ENCODE peak calls at places on chromosome 12, in four cellular contexts. B is GM12891, V is K562, C is GM12878. G is an unnamed sample.
A peak's percentile ranks its signal among the peaks of the same experiment; 100 is the strongest.

GRCh38 chr12:47222960-47223847 is 143.4 kb upstream of the AMIGO2 start:
- DNase-seq in C (no peak), V (peak; percentile 59), B (no peak), G (no peak)

GRCh38 chr12:51686727-51687126 is 95.7 kb downstream of the SCN8A start:
- DNase-seq in C (no peak), B (no peak), V (no peak), G (no peak)

GRCh38 chr12:111437816-111438454 is 32.2 kb downstream of the SH2B3 start:
- DNase-seq in B (no peak), V (no peak), C (no peak), G (no peak)

GRCh38 chr12:92509156-92509758 is 193.5 kb upstream of the PLEKHG7 start:
- DNase-seq in V (peak; percentile 14), B (no peak), C (no peak), G (no peak)

GRCh38 chr12:68406134-68406576 is 74.0 kb upstream of the MDM1 start:
- DNase-seq in V (no peak), B (no peak), C (no peak), G (no peak)

GRCh38 chr12:107145397-107145796 is 52.0 kb upstream of the CRY1 start:
- DNase-seq in B (no peak), V (no peak), C (no peak), G (no peak)

GRCh38 chr12:126895946-126896520 is 1370.9 kb upstream of the TMEM132C start:
- DNase-seq in B (no peak), C (no peak), V (no peak), G (no peak)

GRCh38 chr12:630656-631632 is 32.3 kb downstream of the NINJ2 start:
- DNase-seq in B (peak; percentile 87), V (no peak), C (no peak), G (peak; percentile 79)

GRCh38 chr12:15662303-15662980 is 126.7 kb downstream of the EPS8 start:
- DNase-seq in C (no peak), V (no peak), B (no peak), G (no peak)

GRCh38 chr12:6364037-6364360 is 11.4 kb downstream of the SCNN1A start:
- DNase-seq in V (no peak), B (no peak), C (no peak), G (no peak)

GRCh38 chr12:118034429-118035193 is 18.1 kb downstream of the RFC5 start:
- DNase-seq in B (no peak), V (no peak), C (no peak), G (no peak)

GRCh38 chr12:111905502-111905901 is 63.5 kb downstream of the MAPKAPK5 start:
- DNase-seq in B (no peak), C (no peak), V (no peak), G (no peak)

GRCh38 chr12:8722286-8722685 is 24.5 kb downstream of the RIMKLB start:
- DNase-seq in C (no peak), V (no peak), B (no peak), G (no peak)

GRCh38 chr12:84946753-84947152 is 34.2 kb upstream of the SLC6A15 start:
- DNase-seq in V (no peak), B (no peak), C (no peak), G (no peak)

GRCh38 chr12:69039881-69040280 is 106.9 kb upstream of the CPM start:
- DNase-seq in V (no peak), C (no peak), B (no peak), G (no peak)

GRCh38 chr12:94710933-94711332 is 60.6 kb upstream of the TMCC3 start:
- DNase-seq in C (no peak), B (no peak), V (peak; percentile 25), G (no peak)

GRCh38 chr12:109714141-109714912 is 702 bp downstream of the FAM222A start:
- DNase-seq in C (no peak), V (peak; percentile 69), B (peak; percentile 59), G (peak; percentile 51)

GRCh38 chr12:111353603-111354295 is 15.1 kb downstream of the PHETA1 start:
- DNase-seq in V (no peak), B (no peak), C (no peak), G (no peak)

GRCh38 chr12:75852956-75853355 is 178.6 kb downstream of the PHLDA1 start:
- DNase-seq in C (no peak), B (no peak), V (no peak), G (no peak)

GRCh38 chr12:122203301-122203967 is at the start of gene B3GNT4:
- DNase-seq in V (peak; percentile 83), B (peak; percentile 56), C (no peak), G (no peak)

GRCh38 chr12:116955382-116956021 is 44.8 kb downstream of the FBXW8 start:
- DNase-seq in C (no peak), B (no peak), V (peak; percentile 32), G (no peak)

GRCh38 chr12:66282244-66282643 is 20.0 kb upstream of the HELB start:
- DNase-seq in B (no peak), V (no peak), C (no peak), G (no peak)

GRCh38 chr12:62291888-62292760 is 31.9 kb downstream of the USP15 start:
- DNase-seq in B (no peak), V (no peak), C (no peak), G (no peak)

GRCh38 chr12:52152905-52153317 is 38.9 kb downstream of the KRT80 start:
- DNase-seq in B (no peak), V (no peak), C (no peak), G (no peak)

GRCh38 chr12:28874758-28875157 is 274.3 kb upstream of the FAR2 start:
- DNase-seq in V (no peak), B (no peak), C (no peak), G (no peak)

GRCh38 chr12:70243510-70244331 is 488 bp downstream of the CNOT2 start:
- DNase-seq in C (no peak), V (peak; percentile 88), B (peak; percentile 47), G (peak; percentile 49)

GRCh38 chr12:13093850-13094225 is 9.6 kb downstream of the GSG1 start:
- DNase-seq in B (no peak), V (no peak), C (no peak), G (no peak)

GRCh38 chr12:59626382-59626781 is 30.6 kb downstream of the SLC16A7 start:
- DNase-seq in C (no peak), V (no peak), B (no peak), G (no peak)

GRCh38 chr12:68899251-68899771 is 33.7 kb downstream of the CPM start:
- DNase-seq in B (no peak), C (no peak), V (no peak), G (no peak)

GRCh38 chr12:9327307-9327706 is 119.1 kb upstream of the PZP start:
- DNase-seq in C (no peak), B (no peak), V (no peak), G (no peak)

DNA sequence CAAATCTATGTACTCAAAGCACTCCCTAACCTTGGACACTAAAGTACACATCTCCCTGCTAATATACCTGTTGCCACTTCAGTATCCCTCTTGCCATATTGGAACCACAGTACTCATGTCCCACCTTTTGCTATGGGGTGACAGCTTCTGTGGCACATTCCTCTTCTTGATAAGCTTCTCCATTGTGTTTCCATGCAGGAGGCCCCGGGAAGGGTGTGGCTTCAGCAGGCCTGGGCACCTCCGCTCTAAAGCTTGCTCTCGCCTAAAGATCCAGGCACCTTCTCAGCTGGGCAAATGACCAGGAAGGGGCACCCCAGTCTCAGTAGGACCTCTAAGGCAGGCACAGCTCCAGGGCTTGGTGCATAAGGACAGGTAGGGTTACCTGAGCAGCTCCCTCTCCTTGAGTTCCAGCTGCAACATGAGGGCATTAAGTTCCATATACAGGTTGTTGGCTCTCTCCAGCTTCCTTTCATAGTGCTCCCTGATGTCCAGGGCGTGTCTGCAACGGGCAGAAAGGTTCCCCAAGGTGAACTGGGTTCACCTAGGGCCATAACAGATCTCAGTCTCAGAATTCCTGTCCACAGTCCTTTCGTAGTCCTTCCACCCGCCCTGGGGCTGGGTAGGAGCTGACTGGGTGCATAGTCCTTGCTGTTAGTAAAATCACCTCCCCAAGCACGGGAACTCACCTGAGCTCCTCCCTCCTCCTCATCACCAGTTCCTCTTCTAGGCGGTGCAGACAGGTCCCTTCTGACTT is 15.9 kb downstream of the MAP3K12 start:
- DNase-seq in B (no peak), C (no peak), V (no peak), G (no peak)
- TF ChIP-seq POLR2A in B (peak; percentile 76), C (no peak), V (peak; percentile 54), G (no peak)

DNA sequence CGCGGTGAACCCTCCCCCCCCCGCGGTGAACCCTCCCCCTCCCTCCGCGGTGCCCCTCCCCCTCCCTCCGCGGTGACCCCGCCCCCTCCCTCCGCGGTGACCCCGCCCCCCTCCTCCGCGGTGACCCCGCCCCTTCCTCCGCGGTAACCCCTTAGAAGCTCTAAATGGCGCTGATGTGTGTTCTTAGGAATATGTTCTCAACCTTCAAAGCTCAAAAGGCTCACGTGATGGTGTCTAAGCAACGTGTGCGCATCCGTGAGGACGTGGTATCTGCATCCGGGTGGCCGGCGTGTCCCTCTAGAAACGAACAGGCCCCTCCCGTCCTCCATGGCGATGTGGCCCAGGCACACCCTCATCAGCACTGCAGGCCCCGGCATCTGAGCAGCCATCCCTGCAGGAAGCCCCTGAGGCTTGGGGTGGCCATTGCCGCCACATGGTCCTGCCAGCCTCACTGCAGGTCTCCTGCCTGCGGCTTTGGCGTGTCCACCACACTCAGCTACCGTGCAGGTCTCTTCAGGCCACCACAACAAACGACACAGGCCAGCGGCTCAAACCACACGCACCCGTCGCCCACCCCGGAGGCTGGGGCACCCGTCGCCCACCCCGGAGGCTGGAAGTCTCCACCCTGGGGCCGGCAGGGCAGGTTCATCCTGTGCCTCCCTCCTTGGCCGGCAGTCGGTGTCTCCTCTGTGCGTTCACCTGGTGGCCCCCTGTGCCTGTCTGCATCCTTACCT is 14.5 kb upstream of the FBRSL1 start:
- DNase-seq in B (no peak), V (peak; percentile 55), C (no peak), G (no peak)
- TF ChIP-seq TAF1 in B (no peak), V (no peak), C (no peak), G (no peak)

GRCh38 chr12:30926243-30927209 is at the start of gene TSPAN11:
- DNase-seq in V (no peak), B (peak; percentile 40), C (no peak), G (peak; percentile 31)
- TF ChIP-seq POLR2AphosphoS5 in V (no peak), B (no peak), C (no peak), G (no peak)

GRCh38 chr12:113332688-113333087 is 2.2 kb downstream of the SLC8B1 start:
- DNase-seq in V (no peak), B (no peak), C (no peak), G (no peak)

GRCh38 chr12:113333111-113333750 is 1.7 kb downstream of the SLC8B1 start:
- DNase-seq in V (no peak), B (no peak), C (no peak), G (no peak)

GRCh38 chr12:113333877-113334785 is 778 bp downstream of the SLC8B1 start:
- DNase-seq in C (no peak), V (no peak), B (no peak), G (no peak)

GRCh38 chr12:113330505-113330904 is 4.4 kb downstream of the SLC8B1 start:
- DNase-seq in C (no peak), B (no peak), V (peak; percentile 3), G (no peak)

DNA sequence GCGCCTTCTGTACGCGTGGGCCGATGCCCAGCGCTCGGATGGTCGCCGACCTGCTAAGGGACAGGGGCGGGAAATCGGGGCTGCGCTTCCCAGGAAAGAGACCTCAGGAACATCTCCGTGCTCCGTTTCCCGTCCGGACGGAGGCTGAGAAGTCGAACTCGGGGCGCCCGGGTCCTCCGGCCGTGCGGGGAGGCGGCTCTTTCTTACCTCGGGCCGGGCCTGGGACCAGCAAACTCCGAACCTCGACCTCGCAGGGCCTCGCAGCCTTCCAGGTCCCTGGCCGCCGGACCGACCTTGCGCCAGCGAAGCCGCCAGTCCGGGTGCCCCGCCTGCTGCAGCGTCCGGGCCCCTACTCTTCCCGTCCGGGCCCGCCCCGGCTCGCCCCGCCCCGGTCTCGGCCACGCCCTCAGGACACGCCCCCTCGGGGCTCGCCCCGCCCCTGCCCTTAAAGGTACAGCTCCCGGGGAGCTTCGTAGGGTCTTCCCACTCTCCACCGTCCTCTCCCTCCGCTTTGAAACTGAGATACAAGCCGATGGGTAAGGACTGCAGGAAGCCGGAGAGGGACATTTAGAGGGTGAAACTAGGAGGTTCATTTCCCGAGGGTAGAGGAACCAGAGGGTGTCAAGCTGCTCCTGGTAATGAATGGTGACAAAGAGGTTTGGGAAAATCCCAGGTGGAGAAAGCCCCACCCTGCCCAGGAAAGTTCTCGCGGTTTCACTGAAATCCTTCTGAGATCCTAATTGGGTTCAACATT is at the start of gene SLC8B1:
- DNase-seq in B (peak; percentile 90), C (no peak), V (peak; percentile 96), G (peak; percentile 89)
- TF ChIP-seq POLR2A in B (no peak), C (peak; percentile 94), V (peak; percentile 85), G (peak; percentile 75)

G was measured in GM12892.